ENCODE peak calls at places on chromosomes 11 and 22, in six cellular contexts. C is NAMALWA; Y is activated gamma-delta T cell treated with anti-CD3 and anti-CD28 coated beads, Interleukin-2, amount 50 U/mL, for 16 hours; X is NCI-H345; T is EH; D is ureter. G is an unnamed sample.

GRCh38 chr22:45036154-45036553 is 26.3 kb upstream of the PHF21B start:
- DNase-seq in C (no peak), Y (no peak), D (peak; percentile 46), X (no peak), T (peak; percentile 41), G (no peak)

GRCh38 chr11:64872790-64873488 is 5.5 kb downstream of the EHD1 start:
- DNase-seq in T (no peak), Y (no peak), C (peak; percentile 77), D (no peak), X (no peak), G (no peak)

GRCh38 chr11:72824020-72824419 is 9.8 kb downstream of the ATG16L2 start:
- DNase-seq in D (no peak), T (no peak), C (no peak), X (no peak), Y (no peak), G (no peak)

GRCh38 chr11:73151371-73151870 is 9.3 kb upstream of the FCHSD2 start:
- DNase-seq in X (no peak), D (no peak), Y (no peak), T (no peak), C (no peak), G (no peak)

GRCh38 chr11:123103326-123103980 is 41.5 kb upstream of the HSPA8 start:
- DNase-seq in T (peak; percentile 83), X (peak; percentile 77), Y (peak; percentile 2), C (peak; percentile 65), D (peak; percentile 67), G (peak; percentile 39)

GRCh38 chr11:10108901-10109665 is 184.9 kb downstream of the SBF2 start:
- DNase-seq in C (peak; percentile 13), X (no peak), Y (no peak), T (peak; percentile 42), D (no peak), G (no peak)

GRCh38 chr22:30552719-30553118 is 6.2 kb upstream of the SEC14L6 start:
- DNase-seq in D (no peak), Y (no peak), T (no peak), C (no peak), X (no peak), G (no peak)

GRCh38 chr11:121467965-121468364 is 15.2 kb upstream of the SORL1-AS1 start:
- DNase-seq in C (no peak), X (no peak), T (no peak), D (no peak), Y (peak; percentile 69), G (peak; percentile 79)

GRCh38 chr11:60307507-60308195 is 19.4 kb upstream of the MS4A6E start:
- DNase-seq in X (no peak), C (no peak), Y (no peak), D (no peak), T (no peak), G (no peak)

GRCh38 chr11:37721485-37721884 is 1123.4 kb upstream of the RAG2 start:
- DNase-seq in X (no peak), C (no peak), T (peak; percentile 41), Y (no peak), D (no peak), G (no peak)

GRCh38 chr11:20596629-20597129 is 2.7 kb upstream of the SLC6A5 start:
- DNase-seq in Y (no peak), C (no peak), X (no peak), D (no peak), T (no peak), G (no peak)

GRCh38 chr11:3341298-3341697 is 37.6 kb downstream of the ZNF195 start:
- DNase-seq in T (no peak), D (no peak), X (peak; percentile 31), Y (peak; percentile 49), C (peak; percentile 78), G (peak; percentile 68)

GRCh38 chr11:73376803-73377629 is 817 bp downstream of the RELT start:
- DNase-seq in D (no peak), Y (peak; percentile 40), X (peak; percentile 11), C (peak; percentile 67), T (peak; percentile 83), G (peak; percentile 87)

GRCh38 chr11:7893792-7894191 is 37.3 kb downstream of the OR10A6 start:
- DNase-seq in T (no peak), X (no peak), D (no peak), C (no peak), Y (no peak), G (no peak)

GRCh38 chr11:76782526-76783293 is 446 bp upstream of the TSKU start:
- DNase-seq in T (peak; percentile 93), X (peak; percentile 81), Y (no peak), D (peak; percentile 93), C (peak; percentile 79), G (peak; percentile 74)

GRCh38 chr11:46380340-46381045 is 976 bp upstream of the MDK start:
- DNase-seq in Y (peak; percentile 38), X (peak; percentile 65), C (peak; percentile 40), D (no peak), T (peak; percentile 46), G (peak; percentile 82)

GRCh38 chr11:36292311-36292722 is 3.1 kb upstream of the COMMD9 start:
- DNase-seq in X (peak; percentile 17), T (peak; percentile 63), Y (no peak), D (no peak), C (peak; percentile 89), G (peak; percentile 74)

GRCh38 chr22:30288414-30289125 is 735 bp downstream of the CASTOR1 start:
- DNase-seq in T (no peak), C (no peak), D (no peak), Y (no peak), X (no peak), G (no peak)

GRCh38 chr11:69702239-69702668 is 1.6 kb downstream of the FGF19 start:
- DNase-seq in Y (no peak), X (no peak), T (no peak), C (no peak), D (no peak), G (peak; percentile 12)

GRCh38 chr22:45446216-45446615 is 32.7 kb downstream of the RIBC2 start:
- DNase-seq in Y (no peak), D (no peak), X (no peak), T (peak; percentile 57), C (no peak), G (no peak)

GRCh38 chr22:26360169-26360885 is 68.7 kb upstream of the ASPHD2 start:
- DNase-seq in D (peak; percentile 66), X (peak; percentile 57), Y (peak; percentile 36), T (peak; percentile 75), C (peak; percentile 90), G (peak; percentile 65)

GRCh38 chr11:133052537-133052936 is 479.8 kb downstream of the OPCML start:
- DNase-seq in D (no peak), T (no peak), X (peak; percentile 88), C (no peak), Y (no peak), G (no peak)

GRCh38 chr11:63404536-63404935 is 35.0 kb downstream of the SLC22A9 start:
- DNase-seq in Y (no peak), D (no peak), T (no peak), X (no peak), C (no peak), G (no peak)

GRCh38 chr11:114197799-114198500 is 98.2 kb upstream of the NNMT start:
- DNase-seq in T (peak; percentile 39), D (peak; percentile 82), X (no peak), C (no peak), Y (no peak), G (no peak)

GRCh38 chr22:50529416-50530279 is at the start of gene TYMP:
- DNase-seq in T (peak; percentile 64), Y (no peak), X (no peak), D (no peak), C (no peak), G (peak; percentile 88)

GRCh38 chr11:119175493-119176077 is 7.1 kb downstream of the NLRX1 start:
- DNase-seq in Y (no peak), T (peak; percentile 48), C (no peak), X (no peak), D (no peak), G (no peak)

GRCh38 chr11:43823851-43824250 is 56.8 kb upstream of the ALKBH3 start:
- DNase-seq in C (no peak), D (no peak), Y (no peak), T (no peak), X (no peak), G (no peak)

G was measured in GM13976.